ENCODE peak calls at places on chromosomes 12 and 14, in six cellular contexts. One of them, this sample, is unnamed.

GRCh38 chr12:128109636-128110035 is 157.3 kb upstream of the TMEM132C start:
- DNase-seq in GM23248: no peak
- DNase-seq in HepG2: no peak
- DNase-seq in uterus: no peak
- DNase-seq in CD8-positive, alpha-beta T cell: no peak
- DNase-seq in HL-60: no peak
- DNase-seq in this sample: no peak

GRCh38 chr12:50112456-50113218 is 601 bp downstream of the COX14 start:
- DNase-seq in HepG2: peak
- DNase-seq in HL-60: peak
- DNase-seq in uterus: no peak
- DNase-seq in CD8-positive, alpha-beta T cell: no peak
- DNase-seq in GM23248: no peak
- DNase-seq in this sample: peak

GRCh38 chr12:54030889-54031860 is 1.7 kb upstream of the HOXC5 start:
- DNase-seq in HL-60: no peak
- DNase-seq in uterus: no peak
- DNase-seq in GM23248: peak
- DNase-seq in CD8-positive, alpha-beta T cell: no peak
- DNase-seq in HepG2: no peak
- DNase-seq in this sample: no peak

GRCh38 chr14:65881642-65882041 is 469.1 kb downstream of the FUT8 start:
- DNase-seq in uterus: no peak
- DNase-seq in HL-60: no peak
- DNase-seq in CD8-positive, alpha-beta T cell: no peak
- DNase-seq in HepG2: no peak
- DNase-seq in GM23248: no peak
- DNase-seq in this sample: no peak

GRCh38 chr14:80805136-80805535 is 136.4 kb downstream of the CEP128 start:
- DNase-seq in GM23248: peak
- DNase-seq in CD8-positive, alpha-beta T cell: no peak
- DNase-seq in HL-60: no peak
- DNase-seq in HepG2: no peak
- DNase-seq in uterus: no peak
- DNase-seq in this sample: no peak

GRCh38 chr14:30990766-30991165 is 34.7 kb upstream of the AP4S1 start:
- DNase-seq in GM23248: peak
- DNase-seq in HepG2: no peak
- DNase-seq in CD8-positive, alpha-beta T cell: no peak
- DNase-seq in uterus: no peak
- DNase-seq in HL-60: no peak
- DNase-seq in this sample: no peak

GRCh38 chr14:54152351-54152750 is 195.7 kb upstream of the BMP4 start:
- DNase-seq in uterus: no peak
- DNase-seq in HepG2: no peak
- DNase-seq in CD8-positive, alpha-beta T cell: no peak
- DNase-seq in GM23248: no peak
- DNase-seq in HL-60: no peak
- DNase-seq in this sample: no peak

GRCh38 chr14:34616360-34616759 is 13.6 kb downstream of the SNX6 start:
- DNase-seq in uterus: no peak
- DNase-seq in HepG2: no peak
- DNase-seq in GM23248: no peak
- DNase-seq in CD8-positive, alpha-beta T cell: no peak
- DNase-seq in HL-60: no peak
- DNase-seq in this sample: no peak

GRCh38 chr12:80837342-80837978 is 100.3 kb downstream of the LIN7A start:
- DNase-seq in uterus: peak
- DNase-seq in GM23248: peak
- DNase-seq in HL-60: peak
- DNase-seq in HepG2: peak
- DNase-seq in CD8-positive, alpha-beta T cell: no peak
- DNase-seq in this sample: no peak

GRCh38 chr14:67562025-67562775 is 29.1 kb downstream of the PLEKHH1 start:
- DNase-seq in GM23248: no peak
- DNase-seq in HL-60: no peak
- DNase-seq in CD8-positive, alpha-beta T cell: no peak
- DNase-seq in uterus: no peak
- DNase-seq in HepG2: no peak
- DNase-seq in this sample: no peak

GRCh38 chr12:96078281-96078761 is 42.9 kb upstream of the LTA4H start:
- DNase-seq in GM23248: no peak
- DNase-seq in HepG2: no peak
- DNase-seq in uterus: peak
- DNase-seq in CD8-positive, alpha-beta T cell: no peak
- DNase-seq in HL-60: no peak
- DNase-seq in this sample: peak

GRCh38 chr14:59455411-59455810 is 9.8 kb downstream of the GPR135 start:
- DNase-seq in uterus: no peak
- DNase-seq in GM23248: peak
- DNase-seq in HepG2: no peak
- DNase-seq in CD8-positive, alpha-beta T cell: no peak
- DNase-seq in HL-60: no peak
- DNase-seq in this sample: no peak

GRCh38 chr14:20454359-20454644 is 310 bp downstream of the OSGEP start:
- DNase-seq in GM23248: peak
- DNase-seq in HL-60: no peak
- DNase-seq in HepG2: no peak
- DNase-seq in CD8-positive, alpha-beta T cell: peak
- DNase-seq in uterus: peak
- DNase-seq in this sample: no peak

GRCh38 chr12:21751517-21751916 is 23.0 kb downstream of the KCNJ8 start:
- DNase-seq in HepG2: no peak
- DNase-seq in GM23248: peak
- DNase-seq in CD8-positive, alpha-beta T cell: no peak
- DNase-seq in uterus: peak
- DNase-seq in HL-60: no peak
- DNase-seq in this sample: no peak

GRCh38 chr14:104581521-104581920 is 2.0 kb downstream of the C14orf180 start:
- DNase-seq in GM23248: no peak
- DNase-seq in uterus: no peak
- DNase-seq in HepG2: no peak
- DNase-seq in CD8-positive, alpha-beta T cell: no peak
- DNase-seq in HL-60: no peak
- DNase-seq in this sample: no peak

GRCh38 chr12:3077572-3078081 is 448 bp downstream of the TSPAN9 start:
- DNase-seq in uterus: peak
- DNase-seq in GM23248: peak
- DNase-seq in CD8-positive, alpha-beta T cell: no peak
- DNase-seq in HepG2: no peak
- DNase-seq in HL-60: no peak
- DNase-seq in this sample: no peak

GRCh38 chr12:33455096-33455495 is 15.5 kb upstream of the SYT10 start:
- DNase-seq in GM23248: no peak
- DNase-seq in uterus: no peak
- DNase-seq in HL-60: no peak
- DNase-seq in CD8-positive, alpha-beta T cell: no peak
- DNase-seq in HepG2: no peak
- DNase-seq in this sample: no peak

GRCh38 chr14:51616724-51617409 is 34.8 kb upstream of the FRMD6 start:
- DNase-seq in CD8-positive, alpha-beta T cell: no peak
- DNase-seq in HepG2: peak
- DNase-seq in HL-60: no peak
- DNase-seq in uterus: no peak
- DNase-seq in GM23248: peak
- DNase-seq in this sample: peak

GRCh38 chr14:95484296-95484695 is 32.2 kb downstream of the SYNE3 start:
- DNase-seq in HL-60: no peak
- DNase-seq in CD8-positive, alpha-beta T cell: no peak
- DNase-seq in GM23248: no peak
- DNase-seq in uterus: no peak
- DNase-seq in HepG2: no peak
- DNase-seq in this sample: no peak

GRCh38 chr14:95483843-95484165 is 32.6 kb downstream of the SYNE3 start:
- DNase-seq in CD8-positive, alpha-beta T cell: no peak
- DNase-seq in HL-60: no peak
- DNase-seq in uterus: no peak
- DNase-seq in HepG2: no peak
- DNase-seq in GM23248: no peak
- DNase-seq in this sample: no peak

GRCh38 chr14:95481391-95482022 is 34.9 kb downstream of the SYNE3 start:
- DNase-seq in CD8-positive, alpha-beta T cell: no peak
- DNase-seq in HL-60: no peak
- DNase-seq in uterus: no peak
- DNase-seq in GM23248: no peak
- DNase-seq in HepG2: no peak
- DNase-seq in this sample: no peak

GRCh38 chr14:95485222-95485819 is 31.1 kb downstream of the SYNE3 start:
- DNase-seq in GM23248: no peak
- DNase-seq in HL-60: no peak
- DNase-seq in HepG2: no peak
- DNase-seq in uterus: no peak
- DNase-seq in CD8-positive, alpha-beta T cell: no peak
- DNase-seq in this sample: no peak

DNA sequence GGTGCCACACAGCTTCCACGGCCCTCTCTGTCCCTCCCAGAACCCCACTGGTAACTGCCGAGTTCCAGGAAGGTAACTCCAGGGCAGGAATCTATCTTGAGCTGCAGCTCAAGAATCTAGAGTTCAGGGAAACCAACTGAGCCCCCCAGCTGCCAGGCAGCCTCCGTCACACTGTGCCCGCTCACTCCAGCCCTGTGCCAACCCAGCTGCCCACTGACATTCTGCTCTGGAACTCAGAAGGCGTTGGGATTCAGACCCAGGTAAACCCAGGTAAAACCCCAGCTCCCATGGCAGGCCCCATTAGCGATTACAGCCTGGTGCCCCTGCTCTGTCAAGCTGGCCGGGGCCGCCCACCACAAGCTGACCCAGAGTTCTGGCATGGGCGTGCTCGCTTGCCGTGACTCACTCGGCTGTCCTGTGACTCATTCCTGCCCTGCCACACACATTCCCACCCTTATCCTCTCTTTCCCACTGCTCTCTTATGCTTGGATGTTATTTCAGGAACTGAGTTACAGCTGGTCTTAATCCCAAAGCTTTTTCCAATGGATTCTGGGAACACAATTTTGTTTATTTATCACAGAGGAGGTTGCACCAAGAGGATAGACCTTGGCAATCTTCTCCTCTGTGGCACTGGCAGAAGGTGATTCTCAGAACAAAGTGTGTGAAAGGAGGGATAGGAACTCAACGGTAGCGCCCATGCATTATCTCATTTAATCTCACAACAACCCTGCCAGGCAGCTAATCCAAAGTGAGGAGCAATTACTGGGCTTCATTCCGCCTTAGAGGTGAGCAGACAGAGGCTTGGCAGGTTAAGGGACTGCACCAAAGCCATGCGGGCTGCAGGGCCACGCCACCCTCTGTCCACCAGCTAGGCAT is 33.2 kb downstream of the SYNE3 start:
- DNase-seq in uterus: peak
- DNase-seq in HL-60: no peak
- DNase-seq in GM23248: peak
- DNase-seq in CD8-positive, alpha-beta T cell: no peak
- DNase-seq in HepG2: peak
- DNase-seq in this sample: peak
- H3K27ac ChIP-seq in uterus: peak
- H3K27ac ChIP-seq in HL-60: no peak
- H3K27ac ChIP-seq in GM23248: peak
- H3K27ac ChIP-seq in CD8-positive, alpha-beta T cell: no peak
- H3K27ac ChIP-seq in HepG2: no peak
- H3K27ac ChIP-seq in this sample: peak

GRCh38 chr12:56162468-56163290 is 4.5 kb downstream of the MYL6 start:
- DNase-seq in HepG2: no peak
- DNase-seq in CD8-positive, alpha-beta T cell: no peak
- DNase-seq in GM23248: peak
- DNase-seq in uterus: no peak
- DNase-seq in HL-60: no peak
- DNase-seq in this sample: no peak

GRCh38 chr12:56164345-56164729 is 6.2 kb downstream of the MYL6 start:
- DNase-seq in HepG2: no peak
- DNase-seq in uterus: no peak
- DNase-seq in HL-60: no peak
- DNase-seq in CD8-positive, alpha-beta T cell: no peak
- DNase-seq in GM23248: no peak
- DNase-seq in this sample: no peak

GRCh38 chr12:56161677-56162351 is 3.7 kb downstream of the MYL6 start:
- DNase-seq in HepG2: no peak
- DNase-seq in uterus: no peak
- DNase-seq in HL-60: no peak
- DNase-seq in CD8-positive, alpha-beta T cell: no peak
- DNase-seq in GM23248: peak
- DNase-seq in this sample: no peak

GRCh38 chr12:56165369-56165768 is 7.2 kb downstream of the MYL6 start:
- DNase-seq in GM23248: peak
- DNase-seq in CD8-positive, alpha-beta T cell: no peak
- DNase-seq in HL-60: no peak
- DNase-seq in HepG2: no peak
- DNase-seq in uterus: no peak
- DNase-seq in this sample: no peak

DNA sequence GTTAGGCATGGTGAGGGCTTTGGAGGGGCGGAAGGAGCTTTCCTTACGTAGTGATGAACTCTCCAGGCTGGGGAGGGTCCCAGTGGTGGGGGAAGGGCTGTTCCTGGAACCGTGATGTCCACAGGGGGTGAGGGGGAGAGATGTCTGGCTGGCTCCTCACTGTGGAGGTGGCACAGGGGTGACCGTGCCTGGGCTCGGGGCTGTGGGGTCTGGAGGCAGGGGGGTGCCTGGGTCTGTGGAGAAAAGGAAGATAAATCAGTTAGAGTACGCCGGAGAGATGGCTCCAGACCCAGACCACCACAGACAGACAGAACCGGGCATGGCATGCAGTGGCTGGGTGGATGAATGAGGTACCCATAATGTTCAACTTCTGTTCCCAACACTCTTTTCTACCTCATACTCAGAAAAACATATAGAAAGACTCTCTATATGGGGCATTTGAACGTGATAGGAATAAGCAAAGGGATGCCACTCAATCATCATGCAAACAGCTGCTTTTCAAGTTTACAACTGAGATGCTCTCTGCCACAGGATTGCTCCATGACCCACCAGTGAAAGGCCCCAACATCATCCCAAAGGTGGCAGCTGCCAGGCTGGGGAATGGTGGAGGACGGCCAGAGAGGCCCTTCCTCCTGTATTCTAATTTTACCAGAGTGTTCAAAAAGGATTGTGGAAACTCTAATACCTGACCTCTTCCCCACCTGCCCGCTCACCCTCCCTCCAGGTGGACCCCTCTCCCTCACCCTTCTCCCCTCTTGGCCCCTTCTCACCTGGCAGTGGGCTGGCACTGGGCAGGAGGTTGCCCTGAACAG is 5.6 kb downstream of the MYL6 start:
- DNase-seq in HepG2: no peak
- DNase-seq in HL-60: no peak
- DNase-seq in GM23248: no peak
- DNase-seq in uterus: no peak
- DNase-seq in CD8-positive, alpha-beta T cell: no peak
- DNase-seq in this sample: no peak
- H3K27ac ChIP-seq in HepG2: no peak
- H3K27ac ChIP-seq in HL-60: no peak
- H3K27ac ChIP-seq in GM23248: peak
- H3K27ac ChIP-seq in uterus: peak
- H3K27ac ChIP-seq in CD8-positive, alpha-beta T cell: no peak
- H3K27ac ChIP-seq in this sample: no peak

GRCh38 chr12:9347328-9348127 is 139.3 kb upstream of the PZP start:
- DNase-seq in HepG2: no peak
- DNase-seq in GM23248: peak
- DNase-seq in HL-60: peak
- DNase-seq in CD8-positive, alpha-beta T cell: no peak
- DNase-seq in uterus: no peak
- DNase-seq in this sample: no peak
- H3K27ac ChIP-seq in HepG2: no peak
- H3K27ac ChIP-seq in GM23248: no peak
- H3K27ac ChIP-seq in HL-60: peak
- H3K27ac ChIP-seq in CD8-positive, alpha-beta T cell: no peak
- H3K27ac ChIP-seq in uterus: no peak
- H3K27ac ChIP-seq in this sample: no peak

GRCh38 chr12:32115404-32116104 is 8.9 kb downstream of the BICD1 start:
- DNase-seq in uterus: peak
- DNase-seq in HL-60: peak
- DNase-seq in CD8-positive, alpha-beta T cell: no peak
- DNase-seq in HepG2: no peak
- DNase-seq in GM23248: peak
- DNase-seq in this sample: peak
- H3K27ac ChIP-seq in uterus: peak
- H3K27ac ChIP-seq in HL-60: no peak
- H3K27ac ChIP-seq in CD8-positive, alpha-beta T cell: no peak
- H3K27ac ChIP-seq in HepG2: no peak
- H3K27ac ChIP-seq in GM23248: peak
- H3K27ac ChIP-seq in this sample: no peak